ENCODE peak calls at places on chromosome 17, in four cellular contexts. Z is AG08395, R is NCI-H1092 treated with DMSO at 0.1 percent for 48 hours, C is T-cell. P is an unnamed sample.

GRCh38 chr17:44795928-44796327 is 34.2 kb downstream of the GJC1 start:
- DNase-seq in R (no peak), Z (no peak), C (no peak), P (no peak)

GRCh38 chr17:5416886-5417285 is 2.6 kb downstream of the NUP88 start:
- DNase-seq in R (no peak), C (no peak), Z (no peak), P (no peak)

GRCh38 chr17:70775667-70776066 is 606.3 kb downstream of the KCNJ2 start:
- DNase-seq in Z (no peak), C (no peak), R (peak), P (no peak)

GRCh38 chr17:41824086-41824485 is 11.3 kb downstream of the FKBP10 start:
- DNase-seq in R (no peak), Z (peak), C (no peak), P (no peak)

GRCh38 chr17:37742114-37742761 is 2.6 kb downstream of the HNF1B start:
- DNase-seq in C (no peak), Z (peak), R (no peak), P (no peak)

GRCh38 chr17:46832306-46832895 is 13.9 kb upstream of the WNT3 start:
- DNase-seq in Z (no peak), R (no peak), C (no peak), P (no peak)

GRCh38 chr17:59846391-59847165 is 46.2 kb downstream of the TUBD1 start:
- DNase-seq in R (peak), C (no peak), Z (peak), P (no peak)

GRCh38 chr17:81890447-81891302 is 711 bp downstream of the ALYREF start:
- DNase-seq in R (no peak), Z (peak), C (no peak), P (no peak)

GRCh38 chr17:59538195-59538909 is 27.1 kb upstream of the DHX40 start:
- DNase-seq in Z (no peak), R (no peak), C (no peak), P (no peak)

GRCh38 chr17:560379-560935 is 154.2 kb downstream of the VPS53 start:
- DNase-seq in C (no peak), R (no peak), Z (peak), P (no peak)

GRCh38 chr17:83185023-83186002 is 105.9 kb downstream of the METRNL start:
- DNase-seq in Z (no peak), C (no peak), R (no peak), P (no peak)

GRCh38 chr17:42104264-42104663 is 6.0 kb upstream of the ZNF385C start:
- DNase-seq in C (no peak), Z (no peak), R (no peak), P (no peak)

GRCh38 chr17:17395885-17396284 is 80.9 kb upstream of the MED9 start:
- DNase-seq in R (no peak), C (no peak), Z (no peak), P (no peak)

GRCh38 chr17:290121-290521 is 62.5 kb downstream of the RPH3AL start:
- DNase-seq in R (no peak), Z (no peak), C (no peak), P (no peak)

GRCh38 chr17:78896091-78896833 is 6.7 kb downstream of the CEP295NL start:
- DNase-seq in R (no peak), Z (no peak), C (no peak), P (no peak)

GRCh38 chr17:12600349-12600748 is 65.3 kb upstream of the MYOCD start:
- DNase-seq in C (no peak), R (no peak), Z (no peak), P (no peak)

GRCh38 chr17:14437176-14437575 is 136.3 kb downstream of the HS3ST3B1 start:
- DNase-seq in C (no peak), Z (no peak), R (no peak), P (no peak)

GRCh38 chr17:82917656-82918345 is 78.0 kb upstream of the ZNF750 start:
- DNase-seq in C (no peak), Z (peak), R (no peak), P (no peak)

GRCh38 chr17:72351884-72352346 is 231.1 kb downstream of the SOX9 start:
- DNase-seq in R (no peak), C (no peak), Z (no peak), P (no peak)

P was measured in T-helper 1 cell.